ENCODE peak calls at places on chromosomes 6 and 20, in six cellular contexts. C is IMR-90, L is trophoblast cell, S is H9, A is mesenchymal stem cell, X is H1. M is an unnamed sample.
A peak's percentile ranks its signal among the peaks of the same experiment; 100 is the strongest.

GRCh38 chr6:11432713-11433450 is 104.7 kb upstream of the TMEM170B start:
- DNase-seq in C (peak; percentile 77), L (no peak), S (no peak), A (peak; percentile 80), X (no peak), M (no peak)

GRCh38 chr20:18416478-18416877 is 50.4 kb downstream of the DZANK1 start:
- DNase-seq in C (no peak), L (no peak), S (no peak), A (no peak), X (no peak), M (no peak)

GRCh38 chr6:157381631-157382621 is 936 bp downstream of the ZDHHC14 start:
- DNase-seq in C (peak; percentile 47), L (no peak), S (peak; percentile 49), A (peak; percentile 67), X (peak; percentile 60), M (no peak)

GRCh38 chr6:68445926-68446325 is 189.2 kb upstream of the ADGRB3 start:
- DNase-seq in C (no peak), L (no peak), S (no peak), A (no peak), X (no peak), M (no peak)

GRCh38 chr6:32982084-32982701 is 13.8 kb downstream of the BRD2 start:
- DNase-seq in C (no peak), L (no peak), S (no peak), A (peak; percentile 13), X (no peak), M (no peak)

GRCh38 chr6:108492131-108492766 is 68.5 kb upstream of the FOXO3 start:
- DNase-seq in C (peak; percentile 54), L (peak; percentile 2), S (no peak), A (peak; percentile 57), X (no peak), M (peak; percentile 26)

GRCh38 chr6:100447900-100448700 is 16.6 kb downstream of the SIM1 start:
- DNase-seq in C (no peak), L (no peak), S (peak; percentile 38), A (no peak), X (peak; percentile 74), M (no peak)

GRCh38 chr6:80182291-80182690 is 75.8 kb downstream of the BCKDHB start:
- DNase-seq in C (peak; percentile 81), L (no peak), S (no peak), A (peak; percentile 54), X (no peak), M (no peak)

GRCh38 chr20:57211406-57211805 is 55.0 kb downstream of the BMP7 start:
- DNase-seq in C (no peak), L (no peak), S (no peak), A (no peak), X (no peak), M (no peak)

GRCh38 chr20:56788041-56788670 is 159.1 kb downstream of the TFAP2C start:
- DNase-seq in C (peak; percentile 95), L (peak; percentile 88), S (no peak), A (peak; percentile 98), X (no peak), M (no peak)

GRCh38 chr20:46021361-46022359 is 7.4 kb upstream of the SLC12A5 start:
- DNase-seq in C (no peak), L (no peak), S (peak; percentile 98), A (peak; percentile 26), X (peak; percentile 100), M (peak; percentile 89)

GRCh38 chr6:53651149-53651763 is 14.3 kb downstream of the KLHL31 start:
- DNase-seq in C (peak; percentile 78), L (peak; percentile 74), S (peak; percentile 70), A (peak; percentile 76), X (no peak), M (peak; percentile 31)

GRCh38 chr6:160321729-160322505 is 26.3 kb upstream of the SLC22A3 start:
- DNase-seq in C (no peak), L (no peak), S (no peak), A (no peak), X (no peak), M (no peak)

GRCh38 chr6:114080891-114081510 is 110.1 kb upstream of the HDAC2 start:
- DNase-seq in C (no peak), L (no peak), S (no peak), A (no peak), X (no peak), M (no peak)

GRCh38 chr6:169324661-169325459 is 71.2 kb upstream of the THBS2 start:
- DNase-seq in C (no peak), L (no peak), S (no peak), A (no peak), X (no peak), M (no peak)

GRCh38 chr20:40757087-40757486 is 68.1 kb upstream of the MAFB start:
- DNase-seq in C (no peak), L (no peak), S (no peak), A (no peak), X (no peak), M (no peak)

GRCh38 chr6:127267742-127268588 is 1.3 kb downstream of the RNF146 start:
- DNase-seq in C (no peak), L (no peak), S (no peak), A (peak; percentile 35), X (no peak), M (no peak)

GRCh38 chr6:15536201-15536955 is 126.5 kb downstream of the DTNBP1 start:
- DNase-seq in C (no peak), L (peak; percentile 71), S (no peak), A (no peak), X (peak; percentile 31), M (no peak)

GRCh38 chr20:42652261-42652660 is 537.4 kb downstream of the PTPRT start:
- DNase-seq in C (no peak), L (no peak), S (no peak), A (no peak), X (no peak), M (no peak)

GRCh38 chr20:48309293-48309692 is 518.5 kb downstream of the PREX1 start:
- DNase-seq in C (no peak), L (no peak), S (no peak), A (no peak), X (no peak), M (no peak)

GRCh38 chr6:168671863-168672546 is 231.0 kb downstream of the SMOC2 start:
- DNase-seq in C (no peak), L (no peak), S (no peak), A (no peak), X (no peak), M (no peak)

GRCh38 chr6:38264605-38265004 is 375.1 kb downstream of the BTBD9 start:
- DNase-seq in C (peak; percentile 54), L (no peak), S (peak; percentile 36), A (peak; percentile 35), X (no peak), M (no peak)

GRCh38 chr6:150969901-150970300 is 104.4 kb downstream of the MTHFD1L start:
- DNase-seq in C (no peak), L (peak; percentile 81), S (no peak), A (no peak), X (no peak), M (no peak)

GRCh38 chr6:83464741-83465140 is 33.9 kb upstream of the ME1 start:
- DNase-seq in C (no peak), L (peak; percentile 22), S (no peak), A (no peak), X (no peak), M (no peak)

GRCh38 chr6:163645560-163645959 is 231.0 kb downstream of the QKI start:
- DNase-seq in C (no peak), L (peak; percentile 18), S (no peak), A (no peak), X (no peak), M (no peak)

GRCh38 chr6:85824329-85824728 is 181.6 kb upstream of the SYNCRIP start:
- DNase-seq in C (no peak), L (no peak), S (no peak), A (no peak), X (no peak), M (no peak)
- H3K9me3 ChIP-seq in C (peaks cover 2% of the 10 kb centered on the region), L (peaks cover 5% of the 10 kb centered on the region), S (no peaks in the 10 kb centered on the region), A (peaks cover 38% of the 10 kb centered on the region), X (peaks cover 4% of the 10 kb centered on the region), M (no peaks in the 10 kb centered on the region)

GRCh38 chr6:6004147-6004995 is 2.4 kb downstream of the NRN1 start:
- DNase-seq in C (no peak), L (peak; percentile 4), S (peak; percentile 42), A (no peak), X (peak; percentile 55), M (no peak)

GRCh38 chr6:6003334-6004146 is 3.2 kb downstream of the NRN1 start:
- DNase-seq in C (no peak), L (peak; percentile 49), S (peak; percentile 70), A (no peak), X (peak; percentile 85), M (no peak)

GRCh38 chr6:6001443-6001842 is 5.3 kb downstream of the NRN1 start:
- DNase-seq in C (no peak), L (no peak), S (no peak), A (no peak), X (no peak), M (no peak)

GRCh38 chr6:6002809-6003333 is 3.9 kb downstream of the NRN1 start:
- DNase-seq in C (no peak), L (no peak), S (no peak), A (no peak), X (no peak), M (no peak)

GRCh38 chr6:6002005-6002808 is 4.5 kb downstream of the NRN1 start:
- DNase-seq in C (no peak), L (no peak), S (peak; percentile 63), A (no peak), X (peak; percentile 75), M (no peak)
- H3K23ac ChIP-seq in C (no peak overlapping the region), L (no peak overlapping the region), S (no peak overlapping the region), A (no peak overlapping the region), X (no peak overlapping the region), M (peak overlapping the region; percentile 22)

GRCh38 chr6:109896333-109896732 is 81.8 kb upstream of the GPR6 start:
- DNase-seq in C (peak; percentile 5), L (no peak), S (no peak), A (no peak), X (no peak), M (no peak)

GRCh38 chr6:109894181-109894580 is 83.9 kb upstream of the GPR6 start:
- DNase-seq in C (no peak), L (no peak), S (no peak), A (no peak), X (no peak), M (no peak)

GRCh38 chr6:109893606-109894005 is 84.5 kb upstream of the GPR6 start:
- DNase-seq in C (no peak), L (no peak), S (no peak), A (no peak), X (no peak), M (no peak)

GRCh38 chr6:109897561-109898080 is 80.5 kb upstream of the GPR6 start:
- DNase-seq in C (no peak), L (no peak), S (no peak), A (no peak), X (no peak), M (no peak)

GRCh38 chr6:109897025-109897424 is 81.1 kb upstream of the GPR6 start:
- DNase-seq in C (no peak), L (peak; percentile 73), S (no peak), A (no peak), X (no peak), M (no peak)
- H3K27ac ChIP-seq in C (no peak overlapping the region), L (no peak overlapping the region), S (no peak overlapping the region), A (no peak overlapping the region), X (no peak overlapping the region), M (no peak overlapping the region)

GRCh38 chr6:88666906-88667305 is 296.5 kb downstream of the RNGTT start:
- DNase-seq in C (no peak), L (peak; percentile 12), S (no peak), A (no peak), X (no peak), M (no peak)
- H3K9me3 ChIP-seq in C (peaks cover 11% of the 10 kb centered on the region), L (peaks cover 10% of the 10 kb centered on the region), S (peaks cover 22% of the 10 kb centered on the region), A (peaks cover 22% of the 10 kb centered on the region), X (peaks cover 25% of the 10 kb centered on the region), M (peaks cover 29% of the 10 kb centered on the region)